ENCODE peak calls at places on chromosomes 1 and 21, in six cellular contexts. E is DND-41, V is mammary epithelial cell, Y is A549, Q is foreskin keratinocyte, Z is AG10803. I is an unnamed sample.

GRCh38 chr21:38556390-38556789 is 58.1 kb upstream of the ERG start:
- DNase-seq in Y (no peak), V (no peak), Q (no peak), E (no peak), Z (no peak), I (no peak)

GRCh38 chr1:207745839-207746767 is 5.8 kb upstream of the CD46 start:
- DNase-seq in Z (peak; percentile 3), Q (no peak), Y (no peak), E (no peak), V (no peak), I (no peak)

GRCh38 chr1:226723640-226724532 is 15.2 kb downstream of the ITPKB start:
- DNase-seq in Y (no peak), E (no peak), Z (peak; percentile 46), V (peak; percentile 52), Q (peak; percentile 41), I (no peak)

GRCh38 chr1:12446593-12446992 is 171.4 kb downstream of the DHRS3 start:
- DNase-seq in Z (no peak), E (no peak), Y (no peak), Q (no peak), V (no peak), I (no peak)

GRCh38 chr1:67159233-67159632 is 7.0 kb upstream of the IL23R start:
- DNase-seq in Q (peak; percentile 74), V (peak; percentile 79), Y (no peak), E (no peak), Z (no peak), I (no peak)

GRCh38 chr1:202565890-202566289 is 144.4 kb downstream of the SYT2 start:
- DNase-seq in E (no peak), Z (no peak), V (no peak), Q (no peak), Y (no peak), I (peak; percentile 47)

GRCh38 chr21:46295996-46296752 is 10.0 kb downstream of the YBEY start:
- DNase-seq in E (no peak), V (no peak), Y (no peak), Q (no peak), Z (peak; percentile 96), I (peak; percentile 67)

GRCh38 chr1:61079898-61080336 is 2.4 kb upstream of the NFIA start:
- DNase-seq in Y (no peak), Q (peak; percentile 67), Z (peak; percentile 80), E (no peak), V (peak; percentile 68), I (no peak)

GRCh38 chr1:66351474-66351873 is 182.5 kb upstream of the SGIP1 start:
- DNase-seq in Y (no peak), Q (no peak), E (no peak), Z (peak; percentile 75), V (no peak), I (no peak)

GRCh38 chr1:58855351-58856165 is 71.7 kb upstream of the JUN start:
- DNase-seq in Z (peak; percentile 20), Q (no peak), E (no peak), Y (no peak), V (no peak), I (no peak)

GRCh38 chr1:228037401-228038386 is 30.9 kb downstream of the WNT3A start:
- DNase-seq in Q (peak; percentile 20), Z (no peak), Y (no peak), E (no peak), V (peak; percentile 52), I (peak; percentile 91)

GRCh38 chr1:30444850-30445249 is 278.5 kb downstream of the MATN1 start:
- DNase-seq in Q (peak; percentile 32), E (no peak), V (peak; percentile 19), Z (no peak), Y (no peak), I (no peak)

GRCh38 chr1:212218911-212219310 is 66.3 kb upstream of the PPP2R5A start:
- DNase-seq in Z (peak; percentile 89), Y (no peak), V (no peak), E (no peak), Q (no peak), I (peak; percentile 62)

GRCh38 chr1:56973898-56974752 is 8.3 kb upstream of the C8B start:
- DNase-seq in Z (peak; percentile 11), Y (no peak), Q (peak; percentile 18), V (peak; percentile 9), E (no peak), I (no peak)

GRCh38 chr1:232111616-232112015 is 485.0 kb downstream of the DISC1 start:
- DNase-seq in E (no peak), V (no peak), Y (no peak), Z (peak; percentile 83), Q (no peak), I (no peak)

GRCh38 chr1:3743826-3744225 is 8.4 kb upstream of the CCDC27 start:
- DNase-seq in Z (no peak), Y (no peak), E (no peak), Q (no peak), V (no peak), I (no peak)

GRCh38 chr1:46689326-46689725 is 17.7 kb downstream of the TEX38 start:
- DNase-seq in Y (no peak), Q (no peak), V (no peak), Z (no peak), E (peak; percentile 59), I (no peak)

DNA sequence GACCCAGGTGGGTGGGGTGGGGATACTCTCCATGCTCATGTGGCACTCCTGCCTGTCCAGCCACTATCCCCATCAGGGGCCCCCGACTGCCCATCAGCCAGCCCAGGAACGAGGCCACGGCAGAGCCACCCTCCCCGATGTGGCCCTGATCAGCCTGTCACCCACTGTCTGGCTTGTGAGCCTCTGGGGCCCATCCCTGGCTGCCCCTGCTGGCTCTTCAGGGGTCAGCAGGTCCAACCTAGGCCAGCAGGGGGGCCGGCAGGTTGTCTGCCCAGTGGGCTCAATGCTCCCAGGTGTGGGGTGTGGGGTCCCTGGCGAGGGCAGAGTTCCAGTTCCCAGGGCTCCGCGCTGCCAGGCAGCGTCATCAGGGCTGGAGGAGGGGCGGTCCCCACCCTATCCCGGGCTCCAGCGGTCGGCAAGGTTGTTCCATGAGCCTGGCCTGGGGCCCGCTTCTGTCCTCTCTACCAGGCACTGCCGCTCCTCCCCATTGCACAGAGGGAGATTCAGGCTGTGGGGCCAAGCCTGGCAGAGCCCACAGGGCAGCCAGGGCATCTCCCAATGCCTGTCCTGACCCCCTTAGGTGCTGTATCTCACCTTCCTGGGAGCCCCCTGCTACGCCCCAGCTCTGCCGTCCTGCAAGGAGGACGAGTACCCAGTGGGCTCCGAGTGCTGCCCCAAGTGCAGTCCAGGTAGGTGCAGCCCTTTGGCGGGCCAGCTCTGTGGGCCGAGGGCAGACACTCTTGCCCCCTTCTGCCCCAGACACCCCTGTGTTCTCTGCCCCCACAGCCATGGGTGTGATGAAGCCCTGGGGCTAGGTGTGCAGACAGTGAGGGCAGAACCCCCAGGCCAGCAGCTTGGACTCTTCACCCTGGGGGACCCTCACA is 1.2 kb downstream of the TNFRSF14 start:
- DNase-seq in Q (no peak), Y (no peak), V (no peak), Z (no peak), E (no peak), I (no peak)
- TF ChIP-seq CTCF in Q (no peak), Y (no peak), V (no peak), Z (no peak), E (no peak), I (no peak)

GRCh38 chr1:117631361-117631760 is 25.5 kb downstream of the TENT5C start:
- DNase-seq in Y (no peak), E (no peak), V (no peak), Z (no peak), Q (no peak), I (no peak)
- TF ChIP-seq CTCF in Y (no peak), E (no peak), V (no peak), Z (no peak), Q (no peak), I (no peak)

DNA sequence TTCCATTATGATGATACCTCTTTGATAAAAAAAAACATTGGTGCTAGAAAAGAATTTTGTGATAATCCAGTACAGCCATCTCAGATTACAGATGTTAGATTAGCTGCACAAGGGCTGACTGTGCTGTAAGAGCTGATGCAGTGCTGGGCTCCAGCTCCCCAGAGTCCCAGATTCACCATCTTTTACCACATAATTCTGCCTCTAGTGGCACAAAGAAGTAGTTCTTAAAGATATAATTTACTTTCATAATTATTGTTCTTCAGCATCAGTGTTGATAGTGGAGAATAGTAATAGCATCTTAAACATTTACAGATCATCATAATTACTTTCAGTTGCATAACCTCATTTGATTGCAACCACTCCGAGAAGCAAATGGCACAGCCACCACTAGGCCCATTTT is 262.1 kb downstream of the BRINP2 start:
- DNase-seq in Y (no peak), V (no peak), Q (no peak), E (no peak), Z (no peak), I (no peak)
- TF ChIP-seq CTCF in Y (no peak), V (peak; percentile 49), Q (peak; percentile 54), E (peak; percentile 17), Z (peak; percentile 32), I (no peak)

GRCh38 chr1:90434460-90434859 is 282.6 kb downstream of the BARHL2 start:
- DNase-seq in E (peak; percentile 36), Y (no peak), V (no peak), Z (no peak), Q (peak; percentile 3), I (no peak)
- TF ChIP-seq CTCF in E (peak; percentile 59), Y (no peak), V (no peak), Z (no peak), Q (peak; percentile 34), I (no peak)

DNA sequence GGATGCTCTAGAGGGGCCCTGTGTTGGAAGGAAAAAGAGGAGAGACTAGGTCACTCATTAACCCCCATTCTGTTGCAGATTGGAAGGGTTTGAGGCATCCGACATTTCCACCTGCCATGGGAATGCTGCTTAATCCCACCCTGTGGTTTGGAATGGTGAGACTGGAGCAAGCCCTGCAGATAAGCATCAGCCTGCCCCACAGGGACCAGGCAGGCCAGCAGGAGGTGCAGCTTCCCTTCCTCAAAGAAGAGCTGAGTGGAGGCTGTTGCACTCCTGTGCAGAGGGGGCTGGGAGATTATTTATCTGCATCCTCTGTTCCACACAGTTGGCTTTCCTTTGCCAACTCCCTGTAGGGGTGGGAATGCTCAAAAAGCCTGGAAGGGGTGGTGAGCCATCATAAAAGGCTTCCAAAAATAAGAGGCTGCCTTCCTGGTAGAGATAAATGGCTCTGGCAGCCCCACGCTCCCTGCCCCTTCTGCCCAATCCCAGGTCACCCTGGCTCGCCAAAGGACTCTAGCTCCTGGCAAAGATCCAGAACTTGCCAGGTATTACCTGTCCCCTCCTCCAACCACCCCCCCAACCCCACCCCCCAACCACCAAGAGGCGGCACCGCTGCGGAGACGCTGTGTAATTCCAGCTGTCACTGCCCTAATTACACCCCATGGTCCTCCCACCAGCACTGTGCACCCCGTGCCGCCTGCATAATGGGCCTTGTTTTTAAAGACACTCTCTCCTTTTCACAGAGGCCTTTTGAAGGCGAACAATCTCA is 83.0 kb upstream of the ZC3H12A start:
- DNase-seq in Q (no peak), Y (peak; percentile 7), Z (no peak), V (no peak), E (no peak), I (no peak)
- TF ChIP-seq CTCF in Q (peak; percentile 41), Y (no peak), Z (no peak), V (no peak), E (no peak), I (no peak)

DNA sequence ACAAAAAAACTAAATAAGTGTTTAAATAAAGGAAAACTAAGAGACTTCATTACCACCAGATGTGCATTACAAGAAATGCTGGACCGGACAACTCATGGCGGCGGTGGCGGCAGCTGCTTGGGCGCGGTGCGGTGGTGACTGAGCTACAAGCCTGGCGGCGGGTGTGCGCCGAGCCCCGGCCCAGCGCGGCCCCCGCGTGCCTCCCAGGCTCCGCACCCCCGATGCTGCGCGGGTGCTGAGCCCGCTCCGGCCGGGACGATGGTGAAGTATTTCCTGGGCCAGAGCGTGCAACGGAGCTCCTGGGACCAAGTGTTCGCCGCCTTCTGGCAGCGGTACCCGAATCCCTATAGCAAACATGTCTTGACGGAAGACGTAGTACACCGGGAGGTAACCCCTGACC is 52.2 kb upstream of the RCOR3 start:
- DNase-seq in V (no peak), Z (no peak), E (no peak), Q (no peak), Y (no peak), I (no peak)
- TF ChIP-seq CTCF in V (no peak), Z (no peak), E (no peak), Q (no peak), Y (no peak), I (no peak)

I was measured in GM20000.